ENCODE peak calls at places on chromosomes 13 and 19, in seven cellular contexts. C, W, B, V, G, Q and A are unnamed samples.

GRCh38 chr19:16274466-16274865 is 50.2 kb upstream of the KLF2 start:
- DNase-seq in C (no peak), W (no peak), B (no peak), V (no peak), G (no peak), Q (no peak), A (no peak)

GRCh38 chr13:70829748-70830147 is 721.5 kb upstream of the KLHL1 start:
- DNase-seq in C (no peak), W (no peak), B (no peak), V (no peak), G (no peak), Q (no peak), A (no peak)

GRCh38 chr13:35354305-35354704 is 122.2 kb downstream of the MAB21L1 start:
- DNase-seq in C (no peak), W (no peak), B (no peak), V (no peak), G (no peak), Q (no peak), A (no peak)

GRCh38 chr13:106176103-106176502 is 359.4 kb downstream of the EFNB2 start:
- DNase-seq in C (no peak), W (no peak), B (no peak), V (no peak), G (no peak), Q (no peak), A (no peak)

GRCh38 chr13:48160879-48161278 is 66.0 kb upstream of the MED4 start:
- DNase-seq in C (peak), W (no peak), B (no peak), V (peak), G (no peak), Q (no peak), A (no peak)

GRCh38 chr19:39448271-39448670 is 2.9 kb downstream of the SUPT5H start:
- DNase-seq in C (peak), W (no peak), B (no peak), V (peak), G (no peak), Q (no peak), A (peak)

GRCh38 chr19:11494634-11495285 is 10.9 kb downstream of the ZNF653 start:
- DNase-seq in C (no peak), W (no peak), B (no peak), V (no peak), G (no peak), Q (no peak), A (no peak)

GRCh38 chr13:109989686-109990085 is 203.3 kb upstream of the IRS2 start:
- DNase-seq in C (peak), W (no peak), B (no peak), V (no peak), G (no peak), Q (no peak), A (no peak)

GRCh38 chr13:40028446-40028845 is 373.0 kb downstream of the COG6 start:
- DNase-seq in C (no peak), W (no peak), B (no peak), V (no peak), G (no peak), Q (no peak), A (no peak)

GRCh38 chr19:18865973-18866799 is 29.8 kb downstream of the CERS1 start:
- DNase-seq in C (peak), W (peak), B (peak), V (peak), G (peak), Q (peak), A (peak)

GRCh38 chr13:111429064-111429558 is 108.7 kb downstream of the TEX29 start:
- DNase-seq in C (peak), W (no peak), B (peak), V (peak), G (peak), Q (no peak), A (peak)

GRCh38 chr13:109694972-109695371 is 91.4 kb downstream of the IRS2 start:
- DNase-seq in C (no peak), W (no peak), B (peak), V (no peak), G (no peak), Q (no peak), A (no peak)

GRCh38 chr19:38375098-38375493 is 725 bp downstream of the PSMD8 start:
- DNase-seq in C (no peak), W (no peak), B (no peak), V (no peak), G (no peak), Q (no peak), A (no peak)

GRCh38 chr19:47130589-47131168 is at the start of gene SAE1:
- DNase-seq in C (peak), W (peak), B (peak), V (peak), G (peak), Q (peak), A (peak)

GRCh38 chr13:21970172-21970571 is 299.3 kb downstream of the FGF9 start:
- DNase-seq in C (no peak), W (no peak), B (no peak), V (no peak), G (no peak), Q (no peak), A (no peak)

GRCh38 chr19:584240-585001 is 5.3 kb upstream of the HCN2 start:
- DNase-seq in C (no peak), W (no peak), B (peak), V (no peak), G (peak), Q (peak), A (peak)

GRCh38 chr19:38270587-38271167 is 6.3 kb downstream of the SPINT2 start:
- DNase-seq in C (peak), W (no peak), B (no peak), V (peak), G (no peak), Q (no peak), A (no peak)

GRCh38 chr13:112251930-112252585 is 124.1 kb upstream of the SPACA7 start:
- DNase-seq in C (no peak), W (no peak), B (no peak), V (no peak), G (no peak), Q (no peak), A (no peak)

GRCh38 chr19:15062036-15062435 is 12.8 kb downstream of the CASP14 start:
- DNase-seq in C (no peak), W (no peak), B (no peak), V (no peak), G (no peak), Q (no peak), A (no peak)

GRCh38 chr19:48569814-48570213 is 17.8 kb downstream of the SULT2B1 start:
- DNase-seq in C (no peak), W (no peak), B (no peak), V (no peak), G (no peak), Q (no peak), A (no peak)

GRCh38 chr19:19866599-19867248 is 1.0 kb downstream of the ZNF253 start:
- DNase-seq in C (no peak), W (no peak), B (peak), V (no peak), G (peak), Q (peak), A (peak)

GRCh38 chr19:38583219-38583984 is 34.4 kb downstream of the MAP4K1 start:
- DNase-seq in C (no peak), W (no peak), B (no peak), V (no peak), G (no peak), Q (no peak), A (peak)

GRCh38 chr19:48403606-48404005 is 10.1 kb downstream of the GRIN2D start:
- DNase-seq in C (peak), W (no peak), B (peak), V (peak), G (no peak), Q (no peak), A (peak)

GRCh38 chr13:109155301-109155761 is 525.9 kb downstream of the MYO16 start:
- DNase-seq in C (peak), W (peak), B (no peak), V (peak), G (no peak), Q (no peak), A (no peak)

GRCh38 chr19:5285955-5286354 is 54.7 kb downstream of the PTPRS start:
- DNase-seq in C (no peak), W (no peak), B (no peak), V (no peak), G (no peak), Q (no peak), A (no peak)

GRCh38 chr13:52599853-52600603 is 42.2 kb upstream of the HNRNPA1L2 start:
- DNase-seq in C (no peak), W (peak), B (peak), V (no peak), G (no peak), Q (no peak), A (peak)